ENCODE peak calls at places on chromosomes 11 and 22, in six cellular contexts. N is OCI-LY7, I is cardiac muscle cell, C is heart left ventricle, K is NT2/D1, M is BE2C. A is an unnamed sample. For H3K4me1, the result is how much of the 10 kb centered on the place peaks cover.

GRCh38 chr22:37870273-37870672 is 21.1 kb downstream of the EIF3L start:
- DNase-seq in N (no peak), K (no peak), I (no peak), C (no peak), M (no peak), A (no peak)

GRCh38 chr11:68508425-68508824 is 47.9 kb downstream of the PPP6R3 start:
- DNase-seq in N (no peak), K (no peak), C (no peak), I (no peak), M (no peak), A (no peak)

GRCh38 chr11:123145661-123146060 is 49.4 kb downstream of the CLMP start:
- DNase-seq in K (no peak), M (peak), I (peak), N (no peak), C (no peak), A (no peak)

GRCh38 chr11:65851811-65852507 is 6.0 kb downstream of the CFL1 start:
- DNase-seq in K (no peak), N (no peak), I (no peak), C (no peak), M (no peak), A (no peak)

GRCh38 chr11:10514210-10514609 is 26.8 kb downstream of the RNF141 start:
- DNase-seq in I (no peak), K (no peak), M (no peak), C (no peak), N (peak), A (no peak)

GRCh38 chr11:69657911-69658605 is 17.1 kb downstream of the LTO1 start:
- DNase-seq in I (peak), C (peak), M (peak), N (no peak), K (peak), A (peak)

GRCh38 chr11:86214710-86215109 is 29.8 kb upstream of the EED start:
- DNase-seq in N (no peak), K (no peak), M (no peak), C (no peak), I (no peak), A (no peak)

GRCh38 chr22:22576244-22576988 is 17.4 kb upstream of the PRAME start:
- DNase-seq in I (no peak), M (peak), C (no peak), K (peak), N (peak), A (peak)

GRCh38 chr22:48236261-48236660 is 1473.8 kb downstream of the TBC1D22A start:
- DNase-seq in K (no peak), M (no peak), C (no peak), N (no peak), I (no peak), A (no peak)

GRCh38 chr11:12048936-12049790 is 40.7 kb upstream of the DKK3 start:
- DNase-seq in M (no peak), I (no peak), C (no peak), K (no peak), N (no peak), A (no peak)

GRCh38 chr11:75275581-75275980 is 35.0 kb downstream of the TPBGL start:
- DNase-seq in C (peak), M (no peak), N (peak), I (no peak), K (peak), A (peak)

GRCh38 chr11:59206635-59207034 is 6.1 kb downstream of the MPEG1 start:
- DNase-seq in C (no peak), K (peak), M (peak), I (peak), N (peak), A (peak)

GRCh38 chr11:122803716-122804115 is 34.6 kb upstream of the CRTAM start:
- DNase-seq in C (no peak), K (no peak), I (no peak), N (no peak), M (no peak), A (no peak)

GRCh38 chr11:20205807-20206206 is 45.5 kb upstream of the DBX1 start:
- DNase-seq in C (no peak), N (no peak), I (no peak), M (no peak), K (no peak), A (no peak)

GRCh38 chr11:134228625-134229024 is 4.2 kb downstream of the VPS26B start:
- DNase-seq in N (peak), K (no peak), C (no peak), M (no peak), I (no peak), A (no peak)

GRCh38 chr22:43006016-43006505 is 8.9 kb downstream of the PACSIN2 start:
- DNase-seq in I (no peak), K (no peak), C (no peak), M (no peak), N (no peak), A (no peak)

GRCh38 chr22:43007519-43008102 is 7.3 kb downstream of the PACSIN2 start:
- DNase-seq in M (peak), N (peak), I (peak), C (no peak), K (no peak), A (peak)

GRCh38 chr22:43005106-43005505 is 9.8 kb downstream of the PACSIN2 start:
- DNase-seq in N (no peak), K (no peak), C (no peak), M (no peak), I (no peak), A (no peak)

GRCh38 chr22:43008509-43008908 is 6.4 kb downstream of the PACSIN2 start:
- DNase-seq in K (no peak), N (no peak), C (no peak), M (no peak), I (no peak), A (no peak)

GRCh38 chr22:43006753-43007152 is 8.2 kb downstream of the PACSIN2 start:
- DNase-seq in N (no peak), C (no peak), M (no peak), K (no peak), I (no peak), A (no peak)
- H3K4me1 ChIP-seq in N (under half), C (under half), M (under half), K (under half), I (under half), A (under half)

DNA sequence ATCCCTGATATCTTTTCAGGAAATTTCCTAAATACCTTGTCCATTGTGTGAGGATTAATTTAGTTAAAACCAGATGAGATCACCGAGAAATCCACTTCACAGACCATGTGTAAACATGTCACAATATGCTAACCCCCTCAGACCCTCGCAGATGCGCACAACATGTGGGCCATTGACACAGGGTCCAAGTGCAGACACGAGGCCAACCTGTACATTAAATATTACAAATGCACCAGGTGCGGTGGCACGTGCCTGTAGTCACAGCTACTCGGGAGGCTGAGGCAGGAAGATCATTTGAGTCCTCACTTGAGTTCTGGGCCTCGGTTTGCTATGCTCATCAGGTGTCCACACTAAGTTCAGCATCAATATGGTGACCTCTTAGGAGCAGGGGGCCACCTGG is 9.9 kb upstream of the TMPRSS4 start:
- DNase-seq in K (no peak), M (no peak), C (no peak), I (no peak), N (no peak), A (no peak)
- H3K4me1 ChIP-seq in K (under half), M (under half), C (under half), I (under half), N (under half), A (under half)

DNA sequence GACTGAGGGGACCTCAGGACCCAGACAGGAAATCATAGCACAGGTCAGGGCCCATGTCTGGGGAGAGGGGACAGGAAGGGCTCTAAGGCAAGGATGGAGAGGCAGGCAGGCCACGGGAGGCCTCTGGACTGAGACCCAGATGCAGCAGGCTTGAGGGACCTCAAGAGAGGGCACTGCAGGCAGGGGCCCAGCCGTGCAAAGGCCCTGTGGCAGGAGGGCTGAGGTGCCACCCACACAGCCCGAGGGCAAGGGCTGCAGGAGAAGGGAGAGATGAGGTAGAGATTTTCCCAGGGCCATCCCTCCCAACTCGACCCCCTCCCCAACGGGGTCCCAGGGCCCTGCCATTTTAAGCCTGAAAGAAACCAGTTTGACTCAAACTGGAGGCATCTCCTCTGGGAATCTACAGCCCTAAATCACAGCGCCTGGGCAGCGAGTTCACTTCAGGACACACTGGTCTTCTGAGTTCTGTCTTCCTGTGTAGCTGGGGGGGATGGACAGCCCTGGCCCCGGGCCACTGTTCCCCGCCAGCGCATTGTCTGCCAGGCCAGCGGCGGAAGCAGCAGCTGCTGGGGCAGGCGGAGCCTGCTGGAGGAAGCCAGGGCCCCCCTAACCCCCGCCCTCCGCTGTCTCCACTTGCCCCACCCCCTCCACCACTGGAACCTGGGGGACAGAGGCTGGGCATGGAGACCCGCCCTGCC is 20.3 kb upstream of the WNT7B start:
- DNase-seq in M (peak), K (no peak), C (peak), N (peak), I (no peak), A (no peak)
- H3K4me1 ChIP-seq in M (half or more), K (under half), C (half or more), N (under half), I (under half), A (under half)

GRCh38 chr11:62540804-62541671 is 5.6 kb downstream of the AHNAK start:
- DNase-seq in K (no peak), C (peak), M (no peak), N (peak), I (no peak), A (no peak)
- H3K4me1 ChIP-seq in K (under half), C (half or more), M (under half), N (under half), I (under half), A (under half)

GRCh38 chr22:36343720-36344105 is 44.1 kb downstream of the MYH9 start:
- DNase-seq in C (no peak), N (no peak), I (no peak), K (no peak), M (no peak), A (no peak)

GRCh38 chr22:36343070-36343719 is 44.6 kb downstream of the MYH9 start:
- DNase-seq in M (no peak), N (no peak), I (no peak), K (no peak), C (no peak), A (no peak)

GRCh38 chr22:36347094-36347493 is 40.7 kb downstream of the MYH9 start:
- DNase-seq in N (no peak), I (no peak), M (no peak), C (no peak), K (no peak), A (no peak)

GRCh38 chr22:36341640-36342041 is 46.1 kb downstream of the MYH9 start:
- DNase-seq in M (no peak), N (no peak), K (no peak), I (no peak), C (no peak), A (no peak)

DNA sequence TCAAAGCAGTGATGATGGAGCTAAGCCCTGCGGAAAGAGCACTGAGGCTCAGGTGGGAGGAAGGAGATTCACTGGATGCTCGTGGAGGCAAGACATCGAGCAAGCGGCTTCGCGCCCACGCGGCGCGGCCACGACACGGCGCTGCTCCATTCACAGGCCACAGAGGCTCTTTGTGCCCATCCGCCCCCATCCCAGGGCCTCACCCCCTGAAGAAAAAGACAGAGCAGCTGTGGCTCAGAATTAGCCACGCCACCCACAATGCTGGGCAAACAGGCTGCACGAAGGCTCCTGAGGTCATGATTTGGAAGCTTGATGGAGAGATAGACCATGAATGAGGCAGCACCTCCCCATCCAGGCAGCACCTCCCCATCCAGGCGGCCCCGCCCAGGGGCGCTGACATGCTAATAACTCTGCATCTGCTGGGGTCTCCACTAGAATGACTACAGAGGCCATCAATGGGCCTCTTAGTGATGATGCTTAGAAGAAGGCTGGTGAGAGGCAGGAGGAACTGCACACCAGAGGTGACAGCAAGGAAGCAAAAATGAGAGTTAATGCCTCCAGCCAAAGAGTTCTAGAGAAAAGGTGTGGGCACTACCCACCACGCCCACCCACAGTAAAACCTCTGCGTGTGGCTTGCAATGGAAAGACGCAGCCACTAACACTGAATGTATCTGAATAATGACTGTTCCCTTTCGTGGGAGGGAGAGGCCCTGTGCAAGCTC is 43.5 kb downstream of the MYH9 start:
- DNase-seq in I (no peak), M (no peak), K (no peak), N (no peak), C (no peak), A (no peak)
- H3K4me1 ChIP-seq in I (under half), M (under half), K (under half), N (under half), C (half or more), A (under half)

A was measured in endodermal cell.